ENCODE peak calls at places on chromosome 13, in eight cellular contexts. I is neuronal stem cell; B is osteoblast; V is right cardiac atrium; H is iPS DF 6.9; Q is CD8-positive, alpha-beta memory T cell; J is HepG2; T is testis. S is an unnamed sample.
A peak's percentile ranks its signal among the peaks of the same experiment; 100 is the strongest.

GRCh38 chr13:33610471-33611015 is 207.4 kb upstream of the RFC3 start:
- DNase-seq in I (peak; percentile 26), B (peak; percentile 87), V (peak; percentile 83), H (peak; percentile 27), Q (peak; percentile 75), J (peak; percentile 95), T (peak; percentile 39), S (peak; percentile 64)

GRCh38 chr13:28744091-28744536 is 25.3 kb upstream of the SLC46A3 start:
- DNase-seq in I (no peak), B (no peak), V (peak; percentile 24), H (no peak), Q (no peak), J (no peak), T (no peak), S (peak; percentile 3)

GRCh38 chr13:44573790-44574465 is 2.2 kb downstream of the TSC22D1 start:
- DNase-seq in I (no peak), B (peak; percentile 83), V (no peak), H (no peak), Q (no peak), J (peak; percentile 11), T (no peak), S (peak; percentile 50)

GRCh38 chr13:51538626-51539179 is 45.6 kb upstream of the WDFY2 start:
- DNase-seq in I (no peak), B (no peak), V (no peak), H (no peak), Q (no peak), J (no peak), T (no peak), S (no peak)

GRCh38 chr13:73715114-73715909 is 418.9 kb downstream of the KLF12 start:
- DNase-seq in I (no peak), B (no peak), V (no peak), H (no peak), Q (peak; percentile 83), J (no peak), T (no peak), S (no peak)

GRCh38 chr13:89925107-89925506 is 1422.4 kb upstream of the MIR17HG start:
- DNase-seq in I (peak; percentile 12), B (no peak), V (no peak), H (peak; percentile 31), Q (no peak), J (peak; percentile 32), T (no peak), S (no peak)

GRCh38 chr13:24851546-24851945 is 87.6 kb downstream of the RNF17 start:
- DNase-seq in I (no peak), B (no peak), V (no peak), H (no peak), Q (no peak), J (no peak), T (no peak), S (no peak)

GRCh38 chr13:92974905-92975429 is 251.6 kb upstream of the GPC6 start:
- DNase-seq in I (no peak), B (no peak), V (no peak), H (no peak), Q (no peak), J (no peak), T (no peak), S (no peak)

GRCh38 chr13:58254961-58255360 is 623.4 kb downstream of the PCDH17 start:
- DNase-seq in I (peak; percentile 57), B (no peak), V (no peak), H (no peak), Q (no peak), J (no peak), T (no peak), S (no peak)

GRCh38 chr13:46642254-46642653 is 89.3 kb downstream of the LRCH1 start:
- DNase-seq in I (no peak), B (no peak), V (no peak), H (no peak), Q (no peak), J (no peak), T (no peak), S (no peak)

GRCh38 chr13:73341748-73342147 is 282.9 kb downstream of the KLF5 start:
- DNase-seq in I (no peak), B (peak; percentile 69), V (no peak), H (no peak), Q (no peak), J (no peak), T (no peak), S (no peak)

GRCh38 chr13:26973946-26974345 is 197.7 kb downstream of the USP12 start:
- DNase-seq in I (no peak), B (no peak), V (no peak), H (no peak), Q (no peak), J (no peak), T (no peak), S (no peak)

GRCh38 chr13:21256351-21256761 is 79.9 kb downstream of the MRPL57 start:
- DNase-seq in I (no peak), B (no peak), V (no peak), H (no peak), Q (no peak), J (no peak), T (no peak), S (no peak)

GRCh38 chr13:104140557-104140956 is 1074.3 kb upstream of the SLC10A2 start:
- DNase-seq in I (no peak), B (no peak), V (no peak), H (no peak), Q (no peak), J (no peak), T (no peak), S (peak; percentile 3)

GRCh38 chr13:74442751-74443150 is 308.5 kb upstream of the KLF12 start:
- DNase-seq in I (no peak), B (no peak), V (no peak), H (no peak), Q (no peak), J (no peak), T (no peak), S (no peak)

GRCh38 chr13:34223984-34224383 is 406.0 kb downstream of the RFC3 start:
- DNase-seq in I (no peak), B (no peak), V (no peak), H (no peak), Q (no peak), J (peak; percentile 6), T (no peak), S (no peak)

GRCh38 chr13:39149896-39150295 is 111.6 kb downstream of the NHLRC3 start:
- DNase-seq in I (no peak), B (no peak), V (no peak), H (no peak), Q (no peak), J (no peak), T (no peak), S (no peak)

GRCh38 chr13:74450976-74451375 is 316.8 kb upstream of the KLF12 start:
- DNase-seq in I (no peak), B (no peak), V (no peak), H (no peak), Q (no peak), J (no peak), T (no peak), S (no peak)

GRCh38 chr13:59178344-59178743 is 985.4 kb downstream of the DIAPH3 start:
- DNase-seq in I (no peak), B (peak; percentile 61), V (no peak), H (no peak), Q (no peak), J (no peak), T (no peak), S (peak; percentile 28)

GRCh38 chr13:40553356-40553755 is 113.1 kb downstream of the FOXO1 start:
- DNase-seq in I (no peak), B (no peak), V (no peak), H (no peak), Q (no peak), J (no peak), T (no peak), S (no peak)

GRCh38 chr13:107867701-107868661 is 347.4 kb downstream of the LIG4 start:
- DNase-seq in I (peak; percentile 66), B (peak; percentile 95), V (peak; percentile 17), H (no peak), Q (no peak), J (no peak), T (peak; percentile 62), S (peak; percentile 49)

GRCh38 chr13:63435668-63436275 is 2020.1 kb upstream of the PCDH20 start:
- DNase-seq in I (no peak), B (peak; percentile 85), V (no peak), H (no peak), Q (no peak), J (no peak), T (peak; percentile 40), S (no peak)

GRCh38 chr13:30128095-30128494 is 179.3 kb downstream of the KATNAL1 start:
- DNase-seq in I (no peak), B (no peak), V (no peak), H (no peak), Q (no peak), J (no peak), T (no peak), S (no peak)

GRCh38 chr13:113495494-113496251 is 5.2 kb upstream of the DCUN1D2 start:
- DNase-seq in I (no peak), B (no peak), V (no peak), H (peak; percentile 16), Q (no peak), J (no peak), T (no peak), S (no peak)
- H3K4me3 ChIP-seq in I (no peak overlapping the region), B (no peak overlapping the region), V (no peak overlapping the region), H (no peak overlapping the region), Q (no peak overlapping the region), J (no peak overlapping the region), T (no peak overlapping the region), S (no peak overlapping the region)

GRCh38 chr13:97582170-97582569 is 148.2 kb downstream of the RAP2A start:
- DNase-seq in I (no peak), B (no peak), V (no peak), H (no peak), Q (no peak), J (no peak), T (no peak), S (no peak)
- H3K4me1 ChIP-seq in I (no peaks in the 10 kb centered on the region), B (no peaks in the 10 kb centered on the region), V (no peaks in the 10 kb centered on the region), H (no peaks in the 10 kb centered on the region), Q (no peaks in the 10 kb centered on the region), J (peaks cover 51% of the 10 kb centered on the region), T (no peaks in the 10 kb centered on the region), S (no peaks in the 10 kb centered on the region)

GRCh38 chr13:113348591-113348990 is 15.3 kb downstream of the GRTP1 start:
- DNase-seq in I (no peak), B (no peak), V (no peak), H (no peak), Q (no peak), J (no peak), T (no peak), S (no peak)
- H3K27me3 ChIP-seq in I (no peaks in the 10 kb centered on the region), B (no peaks in the 10 kb centered on the region), V (no peaks in the 10 kb centered on the region), H (no peaks in the 10 kb centered on the region), Q (no peaks in the 10 kb centered on the region), J (no peaks in the 10 kb centered on the region), T (no peaks in the 10 kb centered on the region), S (no peaks in the 10 kb centered on the region)

GRCh38 chr13:110380359-110381028 is 73.4 kb downstream of the COL4A2 start:
- DNase-seq in I (no peak), B (peak; percentile 85), V (no peak), H (no peak), Q (no peak), J (no peak), T (no peak), S (no peak)

GRCh38 chr13:110382229-110382628 is 75.1 kb downstream of the COL4A2 start:
- DNase-seq in I (no peak), B (peak; percentile 87), V (no peak), H (no peak), Q (no peak), J (no peak), T (no peak), S (no peak)

GRCh38 chr13:110381029-110381360 is 73.9 kb downstream of the COL4A2 start:
- DNase-seq in I (no peak), B (no peak), V (no peak), H (no peak), Q (no peak), J (no peak), T (no peak), S (no peak)

GRCh38 chr13:110379358-110379757 is 72.3 kb downstream of the COL4A2 start:
- DNase-seq in I (no peak), B (no peak), V (no peak), H (no peak), Q (no peak), J (no peak), T (no peak), S (no peak)

GRCh38 chr13:110379905-110380341 is 72.8 kb downstream of the COL4A2 start:
- DNase-seq in I (no peak), B (peak; percentile 89), V (no peak), H (no peak), Q (no peak), J (no peak), T (no peak), S (no peak)
- H3K4me3 ChIP-seq in I (no peak overlapping the region), B (no peak overlapping the region), V (no peak overlapping the region), H (no peak overlapping the region), Q (no peak overlapping the region), J (no peak overlapping the region), T (no peak overlapping the region), S (no peak overlapping the region)

S was measured in HAP-1.